ENCODE peak calls at places on chromosomes 13 and 19, in seven cellular contexts. K is GM23338, M is sigmoid colon, U is stomach, Y is HCT116, P is transverse colon, E is K562. H is an unnamed sample.

GRCh38 chr13:76874466-76874865 is 11.7 kb downstream of the KCTD12 start:
- DNase-seq in K (no peak), M (no peak), U (no peak), Y (no peak), P (no peak), E (no peak), H (no peak)

GRCh38 chr13:95023405-95023804 is 277.8 kb downstream of the ABCC4 start:
- DNase-seq in K (no peak), M (no peak), U (no peak), Y (no peak), P (no peak), E (no peak), H (no peak)

GRCh38 chr19:13838943-13839192 is 38.1 kb upstream of the NANOS3 start:
- DNase-seq in K (no peak), M (no peak), U (no peak), Y (no peak), P (no peak), E (peak), H (no peak)

GRCh38 chr13:107835339-107836018 is 379.9 kb downstream of the LIG4 start:
- DNase-seq in K (no peak), M (no peak), U (no peak), Y (no peak), P (no peak), E (no peak), H (no peak)

GRCh38 chr13:50724438-50724837 is 119.1 kb downstream of the DLEU7 start:
- DNase-seq in K (no peak), M (no peak), U (no peak), Y (no peak), P (no peak), E (no peak), H (no peak)

GRCh38 chr13:75481176-75482069 is 546 bp downstream of the TBC1D4 start:
- DNase-seq in K (peak), M (peak), U (peak), Y (no peak), P (peak), E (peak), H (peak)

GRCh38 chr13:29541400-29541799 is 54.1 kb downstream of the SLC7A1 start:
- DNase-seq in K (no peak), M (no peak), U (no peak), Y (no peak), P (no peak), E (no peak), H (no peak)

GRCh38 chr13:51861728-51862300 is at the start of gene CCDC70:
- DNase-seq in K (no peak), M (no peak), U (no peak), Y (no peak), P (no peak), E (peak), H (no peak)

GRCh38 chr13:99312493-99312883 is 5.3 kb upstream of the GPR183 start:
- DNase-seq in K (no peak), M (peak), U (no peak), Y (no peak), P (peak), E (no peak), H (no peak)

GRCh38 chr13:32663660-32664059 is 77.4 kb downstream of the PDS5B start:
- DNase-seq in K (no peak), M (no peak), U (no peak), Y (no peak), P (no peak), E (no peak), H (no peak)

GRCh38 chr13:54647275-54647674 is 1618.7 kb downstream of the OLFM4 start:
- DNase-seq in K (no peak), M (no peak), U (no peak), Y (no peak), P (no peak), E (no peak), H (no peak)

GRCh38 chr13:109402976-109403375 is 383.4 kb downstream of the IRS2 start:
- DNase-seq in K (no peak), M (no peak), U (no peak), Y (no peak), P (no peak), E (no peak), H (no peak)

GRCh38 chr13:106143930-106144709 is 391.3 kb downstream of the EFNB2 start:
- DNase-seq in K (peak), M (no peak), U (peak), Y (peak), P (no peak), E (no peak), H (no peak)

GRCh38 chr13:66528903-66529576 is 701.1 kb downstream of the PCDH9 start:
- DNase-seq in K (no peak), M (no peak), U (no peak), Y (no peak), P (no peak), E (no peak), H (no peak)

GRCh38 chr19:42216653-42217521 is 590 bp downstream of the DEDD2 start:
- DNase-seq in K (peak), M (peak), U (peak), Y (no peak), P (peak), E (peak), H (peak)

GRCh38 chr13:75307370-75307984 is 174.5 kb downstream of the TBC1D4 start:
- DNase-seq in K (peak), M (no peak), U (no peak), Y (no peak), P (no peak), E (no peak), H (no peak)

GRCh38 chr19:31356587-31357314 is 7.5 kb upstream of the TSHZ3 start:
- DNase-seq in K (peak), M (no peak), U (no peak), Y (no peak), P (peak), E (peak), H (peak)

GRCh38 chr19:14555918-14556661 is 15.8 kb downstream of the NDUFB7 start:
- DNase-seq in K (no peak), M (no peak), U (no peak), Y (no peak), P (no peak), E (no peak), H (no peak)

GRCh38 chr19:6229216-6229913 is 50.4 kb downstream of the MLLT1 start:
- DNase-seq in K (no peak), M (no peak), U (no peak), Y (no peak), P (no peak), E (no peak), H (peak)

GRCh38 chr13:66795636-66796035 is 434.5 kb downstream of the PCDH9 start:
- DNase-seq in K (no peak), M (no peak), U (no peak), Y (no peak), P (no peak), E (no peak), H (no peak)

GRCh38 chr13:44436589-44437337 is 63.1 kb downstream of the SERP2 start:
- DNase-seq in K (peak), M (peak), U (peak), Y (peak), P (peak), E (peak), H (peak)

GRCh38 chr13:109881347-109881725 is 95.0 kb upstream of the IRS2 start:
- DNase-seq in K (no peak), M (no peak), U (no peak), Y (no peak), P (no peak), E (no peak), H (no peak)

GRCh38 chr13:42221321-42221720 is 50.6 kb upstream of the AKAP11 start:
- DNase-seq in K (peak), M (no peak), U (no peak), Y (no peak), P (no peak), E (no peak), H (no peak)

GRCh38 chr13:22194106-22194810 is 523.4 kb downstream of the FGF9 start:
- DNase-seq in K (no peak), M (no peak), U (no peak), Y (no peak), P (no peak), E (no peak), H (no peak)

GRCh38 chr13:110554946-110555345 is 6.6 kb downstream of the RAB20 start:
- DNase-seq in K (no peak), M (peak), U (no peak), Y (no peak), P (no peak), E (no peak), H (peak)

GRCh38 chr13:76570485-76570884 is 315.7 kb downstream of the KCTD12 start:
- DNase-seq in K (peak), M (no peak), U (no peak), Y (no peak), P (no peak), E (no peak), H (no peak)

GRCh38 chr13:73754727-73755292 is 379.4 kb downstream of the KLF12 start:
- DNase-seq in K (peak), M (no peak), U (no peak), Y (peak), P (no peak), E (peak), H (no peak)

GRCh38 chr19:40921005-40921897 is 39.2 kb upstream of the CYP2A7 start:
- DNase-seq in K (no peak), M (no peak), U (peak), Y (peak), P (peak), E (no peak), H (no peak)

GRCh38 chr19:6101291-6101690 is 9.0 kb downstream of the RFX2 start:
- DNase-seq in K (no peak), M (no peak), U (no peak), Y (no peak), P (no peak), E (no peak), H (no peak)

GRCh38 chr13:110758195-110758594 is 44.7 kb downstream of the ING1 start:
- DNase-seq in K (no peak), M (no peak), U (no peak), Y (no peak), P (no peak), E (no peak), H (no peak)

GRCh38 chr13:79898202-79898826 is 417.4 kb downstream of the NDFIP2 start:
- DNase-seq in K (no peak), M (no peak), U (no peak), Y (no peak), P (no peak), E (no peak), H (no peak)

GRCh38 chr13:79900356-79900755 is 419.4 kb downstream of the NDFIP2 start:
- DNase-seq in K (no peak), M (no peak), U (no peak), Y (no peak), P (no peak), E (no peak), H (no peak)

GRCh38 chr13:79898996-79899395 is 418.0 kb downstream of the NDFIP2 start:
- DNase-seq in K (no peak), M (no peak), U (no peak), Y (no peak), P (no peak), E (no peak), H (no peak)

GRCh38 chr13:79904581-79904980 is 423.6 kb downstream of the NDFIP2 start:
- DNase-seq in K (no peak), M (no peak), U (no peak), Y (no peak), P (no peak), E (no peak), H (no peak)

GRCh38 chr13:79901336-79901735 is 420.4 kb downstream of the NDFIP2 start:
- DNase-seq in K (peak), M (no peak), U (no peak), Y (no peak), P (no peak), E (no peak), H (no peak)
- TF ChIP-seq CTCF in K (peak), M (no peak), U (no peak), Y (no peak), P (no peak), E (no peak), H (no peak)

DNA sequence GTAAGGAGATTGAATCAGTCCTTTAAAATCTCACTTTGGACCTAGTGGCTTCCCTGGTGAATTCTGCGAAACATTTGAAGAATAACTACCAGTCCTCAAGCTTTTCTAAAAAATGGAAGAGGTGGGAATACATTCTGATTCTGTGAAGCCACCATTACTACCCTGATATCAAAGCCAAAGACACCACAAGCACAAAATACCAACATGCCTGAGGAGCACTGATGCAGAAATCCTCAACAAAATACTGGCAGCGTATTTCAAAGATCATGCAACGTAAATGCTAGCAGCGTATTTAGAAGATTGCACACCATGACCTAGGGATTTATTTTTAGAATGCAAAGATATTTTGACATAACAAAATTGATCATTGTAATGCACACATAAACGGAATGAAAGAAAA is 14.4 kb downstream of the ATP4B start:
- DNase-seq in K (no peak), M (no peak), U (no peak), Y (no peak), P (no peak), E (no peak), H (no peak)
- TF ChIP-seq POLR2AphosphoS5 in K (no peak), M (no peak), U (no peak), Y (no peak), P (no peak), E (no peak), H (no peak)

GRCh38 chr13:103931396-103931795 is 865.2 kb upstream of the SLC10A2 start:
- DNase-seq in K (no peak), M (no peak), U (no peak), Y (no peak), P (no peak), E (no peak), H (no peak)
- TF ChIP-seq CTCF in K (no peak), M (no peak), U (no peak), Y (no peak), P (no peak), E (no peak), H (no peak)

GRCh38 chr19:19505669-19506326 is 9.6 kb downstream of the TSSK6 start:
- DNase-seq in K (no peak), M (no peak), U (no peak), Y (no peak), P (no peak), E (no peak), H (no peak)

GRCh38 chr19:19508217-19508616 is 7.1 kb downstream of the TSSK6 start:
- DNase-seq in K (no peak), M (no peak), U (no peak), Y (no peak), P (no peak), E (no peak), H (no peak)

GRCh38 chr19:19506592-19506991 is 8.8 kb downstream of the TSSK6 start:
- DNase-seq in K (no peak), M (no peak), U (no peak), Y (no peak), P (no peak), E (no peak), H (no peak)

GRCh38 chr19:19504754-19505668 is 10.3 kb downstream of the TSSK6 start:
- DNase-seq in K (no peak), M (no peak), U (no peak), Y (no peak), P (no peak), E (no peak), H (peak)

DNA sequence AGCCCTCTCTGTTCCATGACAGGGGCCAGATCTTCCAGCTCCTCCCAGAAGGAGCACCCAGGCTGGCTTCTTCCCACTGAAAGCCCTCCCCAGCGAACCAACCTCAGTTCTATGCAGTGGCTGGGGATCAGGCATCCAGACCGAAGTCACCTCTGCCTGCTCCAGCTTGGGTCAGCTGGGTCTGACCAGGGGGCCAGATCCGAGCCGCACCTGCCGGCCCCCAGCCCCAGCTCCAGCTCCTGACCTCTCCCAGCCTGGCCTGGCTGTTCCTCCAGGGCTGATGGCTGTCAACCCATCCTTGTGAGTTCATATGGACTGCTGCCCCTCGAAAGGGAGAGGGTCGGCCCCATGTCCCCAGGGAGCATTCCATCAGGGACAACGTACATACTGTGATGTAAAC is 8.0 kb downstream of the TSSK6 start:
- DNase-seq in K (no peak), M (no peak), U (no peak), Y (no peak), P (no peak), E (no peak), H (no peak)
- TF ChIP-seq POLR2AphosphoS5 in K (no peak), M (no peak), U (no peak), Y (no peak), P (no peak), E (peak), H (no peak)

DNA sequence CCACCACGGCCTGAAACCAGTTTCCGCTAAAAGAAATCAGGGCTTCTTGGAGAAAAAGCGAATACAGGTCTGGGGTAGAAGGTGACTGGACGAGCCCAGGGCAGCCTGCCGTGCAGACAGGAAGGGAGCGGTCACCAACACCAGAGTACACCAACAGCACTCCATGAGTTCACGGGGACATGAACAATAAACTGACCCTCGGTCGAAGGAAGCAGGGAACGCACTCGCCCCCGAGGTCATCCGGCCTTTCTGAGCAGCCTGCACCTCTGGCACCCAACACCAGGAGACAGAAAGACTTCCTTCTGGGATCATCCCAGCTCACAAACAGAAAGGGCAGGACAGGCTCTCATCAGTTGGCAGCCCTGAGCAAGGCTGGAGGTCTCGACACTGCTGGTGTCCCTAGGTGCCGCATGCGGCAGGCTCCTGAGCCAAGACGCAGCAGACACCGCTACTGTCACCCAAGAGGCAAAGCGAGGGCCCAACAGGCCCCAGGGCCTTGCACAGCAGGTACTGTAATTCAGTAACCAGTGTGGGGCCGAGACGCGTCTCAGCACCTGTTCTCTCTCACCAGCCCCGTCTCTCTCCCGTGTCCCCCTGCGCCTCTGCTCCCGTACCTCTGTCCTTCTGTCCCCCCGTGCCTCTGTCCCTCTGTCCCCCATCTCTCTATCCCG is 18.0 kb downstream of the DCUN1D2 start:
- DNase-seq in K (no peak), M (no peak), U (no peak), Y (no peak), P (no peak), E (no peak), H (no peak)
- TF ChIP-seq CTCF in K (no peak), M (no peak), U (no peak), Y (no peak), P (no peak), E (no peak), H (peak)

DNA sequence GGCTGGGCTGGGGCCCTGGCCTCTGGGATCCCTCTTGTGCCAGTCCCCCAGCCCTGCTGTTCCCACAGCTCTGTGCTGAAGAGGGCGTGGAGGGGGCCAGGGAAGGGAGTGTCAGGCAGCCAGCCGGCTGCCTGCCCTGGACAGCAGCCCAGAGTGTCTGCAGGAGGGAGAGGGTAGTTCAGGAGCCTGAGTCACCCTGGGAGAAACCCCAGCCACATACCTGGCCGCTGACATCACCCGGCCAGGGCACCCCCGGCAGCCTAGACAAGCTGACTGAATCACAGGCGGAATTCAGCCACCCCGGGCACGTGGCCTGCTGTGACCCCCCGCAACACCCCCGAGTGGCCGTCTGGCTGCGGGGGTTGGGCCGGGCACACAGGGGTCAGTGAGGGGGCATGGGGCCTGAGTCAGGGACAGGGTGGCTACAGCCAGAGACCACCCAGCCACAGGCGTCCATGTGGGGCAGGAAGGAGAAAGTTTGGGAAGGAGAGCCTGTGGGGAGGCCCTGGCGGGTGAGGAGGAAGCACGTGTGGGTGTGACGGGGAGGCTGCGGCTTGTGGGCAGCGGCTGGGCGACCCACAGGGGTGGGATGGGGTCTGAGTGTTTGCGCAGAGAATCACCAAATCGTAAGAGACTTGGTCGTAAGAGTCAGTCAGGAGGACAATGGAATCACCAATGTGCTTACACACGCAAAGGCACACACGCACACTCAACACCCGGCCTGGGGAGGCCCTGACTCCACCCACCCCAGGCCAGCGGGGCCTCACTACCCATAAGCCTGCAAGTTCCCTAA is 11.9 kb upstream of the FOSB start:
- DNase-seq in K (peak), M (peak), U (peak), Y (peak), P (peak), E (peak), H (peak)
- TF ChIP-seq POLR2AphosphoS5 in K (no peak), M (peak), U (peak), Y (peak), P (peak), E (peak), H (peak)

DNA sequence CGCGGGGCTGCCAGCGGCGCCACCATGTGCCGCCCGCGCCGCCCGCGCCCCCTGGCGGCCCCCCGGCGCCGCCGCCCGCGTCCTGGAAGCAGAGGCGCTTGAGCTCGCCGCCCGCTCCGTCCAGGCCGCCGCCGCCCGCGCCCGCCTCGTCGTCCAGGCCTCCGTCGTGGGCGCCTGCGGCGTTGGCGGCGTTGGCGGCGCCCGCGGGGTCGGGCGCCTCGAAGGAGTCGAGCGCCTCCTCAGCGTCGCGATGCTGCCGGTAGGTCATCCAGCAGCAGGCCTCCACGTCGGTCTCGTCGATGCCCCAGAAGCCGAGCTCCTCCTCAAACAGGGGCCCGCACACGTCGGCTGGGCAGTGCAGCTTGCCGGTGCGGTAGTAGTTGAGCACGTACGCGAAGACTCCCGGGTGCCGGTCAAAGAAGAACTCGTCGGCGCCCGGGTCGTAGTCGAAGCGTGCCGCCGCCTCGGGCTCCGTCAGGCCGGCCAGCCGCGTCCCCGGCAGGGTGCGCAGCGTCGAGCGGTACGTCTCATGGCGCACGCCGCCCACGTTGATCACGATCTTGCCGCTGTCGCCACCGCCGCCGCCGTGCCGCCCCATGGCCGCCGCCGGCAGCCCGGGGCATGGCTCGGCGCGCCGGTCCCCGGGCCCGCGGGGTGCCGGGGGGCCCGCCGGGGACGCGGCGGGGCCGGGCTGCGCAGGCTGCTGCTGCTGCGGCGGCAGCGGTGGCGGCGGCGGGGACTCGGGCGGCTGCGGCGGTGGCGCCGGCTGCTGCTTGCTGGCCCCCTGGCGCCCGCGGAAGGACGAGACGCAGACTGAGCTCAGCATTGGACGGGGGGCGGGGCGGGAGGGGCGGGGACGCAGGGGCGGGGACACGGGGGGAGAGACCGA is 676 bp downstream of the KCNC3 start:
- DNase-seq in K (peak), M (no peak), U (no peak), Y (no peak), P (no peak), E (peak), H (peak)
- TF ChIP-seq CTCF in K (peak), M (no peak), U (no peak), Y (no peak), P (no peak), E (peak), H (no peak)

H was measured in spleen.